ENCODE peak calls at places on chromosomes 16 and 17, in eight cellular contexts. C is AG04450, D is tibial artery, N is neural crest cell, L is body of pancreas, G is nephron progenitor cell, M is cardiac muscle cell, V is PC-3. H is an unnamed sample.

GRCh38 chr17:77842148-77842905 is 116.2 kb upstream of the TNRC6C start:
- DNase-seq in C (no peak), D (no peak), N (no peak), L (no peak), G (no peak), M (no peak), V (peak), H (no peak)

GRCh38 chr17:39231587-39232551 is 6.1 kb upstream of the STAC2 start:
- DNase-seq in C (no peak), D (no peak), N (peak), L (peak), G (peak), M (peak), V (peak), H (peak)

GRCh38 chr16:29742683-29743275 is 3.0 kb downstream of the C16orf54 start:
- DNase-seq in C (no peak), D (no peak), N (no peak), L (no peak), G (no peak), M (no peak), V (no peak), H (no peak)

GRCh38 chr16:63461248-63461841 is 1425.1 kb upstream of the CDH8 start:
- DNase-seq in C (no peak), D (no peak), N (peak), L (peak), G (peak), M (peak), V (peak), H (peak)

GRCh38 chr17:45225964-45226530 is 4.4 kb downstream of the FMNL1 start:
- DNase-seq in C (no peak), D (peak), N (no peak), L (peak), G (no peak), M (no peak), V (no peak), H (no peak)

GRCh38 chr16:3358884-3359283 is 3.2 kb downstream of the OR2C1 start:
- DNase-seq in C (no peak), D (no peak), N (no peak), L (no peak), G (no peak), M (no peak), V (no peak), H (no peak)

GRCh38 chr17:35968520-35969054 is 12.7 kb downstream of the CCL16 start:
- DNase-seq in C (no peak), D (no peak), N (no peak), L (no peak), G (no peak), M (no peak), V (no peak), H (no peak)

GRCh38 chr16:67697407-67697806 is 21.7 kb downstream of the GFOD2 start:
- DNase-seq in C (no peak), D (no peak), N (no peak), L (no peak), G (no peak), M (no peak), V (no peak), H (no peak)

GRCh38 chr17:50781167-50781566 is 13.8 kb upstream of the ANKRD40CL start:
- DNase-seq in C (no peak), D (no peak), N (no peak), L (no peak), G (no peak), M (no peak), V (no peak), H (no peak)

GRCh38 chr17:76273435-76273921 is 8.3 kb downstream of the UBALD2 start:
- DNase-seq in C (no peak), D (no peak), N (no peak), L (no peak), G (no peak), M (no peak), V (no peak), H (no peak)

GRCh38 chr16:86214326-86215232 is 295.7 kb upstream of the FOXF1 start:
- DNase-seq in C (no peak), D (no peak), N (no peak), L (peak), G (no peak), M (no peak), V (no peak), H (no peak)

GRCh38 chr16:19130852-19131808 is 17.4 kb downstream of the ITPRIPL2 start:
- DNase-seq in C (peak), D (peak), N (no peak), L (no peak), G (no peak), M (no peak), V (peak), H (peak)

GRCh38 chr17:81365601-81366585 is 29.4 kb upstream of the BAHCC1 start:
- DNase-seq in C (no peak), D (peak), N (no peak), L (peak), G (no peak), M (no peak), V (peak), H (no peak)

GRCh38 chr16:5709889-5710288 is 612.3 kb upstream of the EEF2KMT start:
- DNase-seq in C (no peak), D (no peak), N (peak), L (no peak), G (peak), M (peak), V (no peak), H (no peak)

GRCh38 chr17:57368637-57369336 is 112.5 kb downstream of the MSI2 start:
- DNase-seq in C (no peak), D (no peak), N (no peak), L (no peak), G (no peak), M (no peak), V (no peak), H (no peak)

GRCh38 chr16:19785081-19785480 is 67.0 kb downstream of the IQCK start:
- DNase-seq in C (no peak), D (no peak), N (no peak), L (no peak), G (no peak), M (no peak), V (no peak), H (no peak)

GRCh38 chr16:75341934-75342811 is 90.7 kb upstream of the BCAR1 start:
- DNase-seq in C (no peak), D (no peak), N (no peak), L (no peak), G (no peak), M (no peak), V (peak), H (peak)

GRCh38 chr17:27544350-27545131 is 86.4 kb upstream of the LGALS9 start:
- DNase-seq in C (no peak), D (no peak), N (no peak), L (no peak), G (no peak), M (no peak), V (no peak), H (no peak)

GRCh38 chr16:49717693-49718092 is 138.2 kb downstream of the ZNF423 start:
- DNase-seq in C (no peak), D (no peak), N (no peak), L (no peak), G (no peak), M (no peak), V (no peak), H (no peak)

GRCh38 chr17:78523939-78524655 is 53.1 kb downstream of the DNAH17 start:
- DNase-seq in C (no peak), D (no peak), N (no peak), L (no peak), G (no peak), M (no peak), V (peak), H (no peak)

GRCh38 chr17:42179911-42180410 is 981 bp downstream of the KCNH4 start:
- DNase-seq in C (no peak), D (no peak), N (peak), L (peak), G (peak), M (peak), V (no peak), H (no peak)

GRCh38 chr17:77594416-77595209 is 363.9 kb upstream of the TNRC6C start:
- DNase-seq in C (no peak), D (no peak), N (no peak), L (no peak), G (no peak), M (no peak), V (no peak), H (no peak)

GRCh38 chr17:10875411-10875810 is 37.5 kb upstream of the PIRT start:
- DNase-seq in C (no peak), D (no peak), N (peak), L (no peak), G (peak), M (peak), V (peak), H (no peak)

GRCh38 chr16:70540994-70541393 is 17.4 kb downstream of the SF3B3 start:
- DNase-seq in C (no peak), D (no peak), N (no peak), L (no peak), G (no peak), M (no peak), V (no peak), H (no peak)

GRCh38 chr16:65604771-65605170 is 482.9 kb upstream of the CDH11 start:
- DNase-seq in C (no peak), D (no peak), N (no peak), L (no peak), G (no peak), M (no peak), V (no peak), H (no peak)

GRCh38 chr16:56600398-56600999 is 7.9 kb upstream of the MT2A start:
- DNase-seq in C (no peak), D (peak), N (peak), L (peak), G (peak), M (peak), V (peak), H (peak)

DNA sequence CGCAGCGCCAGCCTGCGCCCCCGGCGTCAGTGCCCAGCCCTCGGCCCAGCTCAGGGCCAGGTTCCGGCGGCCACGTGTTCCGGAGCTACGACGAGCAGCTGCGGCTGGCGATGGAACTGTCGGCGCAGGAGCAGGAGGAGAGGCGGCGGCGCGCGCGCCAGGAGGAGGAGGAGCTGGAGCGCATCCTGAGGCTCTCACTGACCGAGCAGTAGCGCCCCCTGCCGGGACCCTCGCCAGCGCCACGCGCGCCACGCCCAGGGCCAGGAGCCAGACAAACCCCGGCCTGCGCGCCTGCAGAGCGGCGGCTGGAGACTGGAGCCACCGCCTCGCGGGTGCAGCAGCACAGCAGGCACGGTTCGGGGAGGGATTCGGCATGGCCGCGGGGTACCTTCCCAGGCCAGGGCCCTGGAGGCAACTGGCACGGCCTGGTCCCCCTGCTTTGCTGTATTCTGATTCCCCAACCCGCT is 9.3 kb downstream of the CORO6 start:
- DNase-seq in C (no peak), D (peak), N (peak), L (peak), G (peak), M (peak), V (no peak), H (no peak)
- TF ChIP-seq CTCF in C (peak), D (peak), N (peak), L (peak), G (peak), M (peak), V (no peak), H (peak)

GRCh38 chr17:55768946-55769624 is 18.2 kb downstream of the PCTP start:
- DNase-seq in C (no peak), D (no peak), N (no peak), L (no peak), G (no peak), M (no peak), V (no peak), H (peak)

GRCh38 chr17:55772086-55772485 is 21.2 kb downstream of the PCTP start:
- DNase-seq in C (no peak), D (no peak), N (no peak), L (no peak), G (no peak), M (no peak), V (no peak), H (no peak)

GRCh38 chr17:55773671-55774070 is 22.8 kb downstream of the PCTP start:
- DNase-seq in C (no peak), D (no peak), N (no peak), L (no peak), G (no peak), M (no peak), V (no peak), H (no peak)

GRCh38 chr17:55769625-55770000 is 18.8 kb downstream of the PCTP start:
- DNase-seq in C (peak), D (peak), N (no peak), L (no peak), G (no peak), M (no peak), V (peak), H (peak)

DNA sequence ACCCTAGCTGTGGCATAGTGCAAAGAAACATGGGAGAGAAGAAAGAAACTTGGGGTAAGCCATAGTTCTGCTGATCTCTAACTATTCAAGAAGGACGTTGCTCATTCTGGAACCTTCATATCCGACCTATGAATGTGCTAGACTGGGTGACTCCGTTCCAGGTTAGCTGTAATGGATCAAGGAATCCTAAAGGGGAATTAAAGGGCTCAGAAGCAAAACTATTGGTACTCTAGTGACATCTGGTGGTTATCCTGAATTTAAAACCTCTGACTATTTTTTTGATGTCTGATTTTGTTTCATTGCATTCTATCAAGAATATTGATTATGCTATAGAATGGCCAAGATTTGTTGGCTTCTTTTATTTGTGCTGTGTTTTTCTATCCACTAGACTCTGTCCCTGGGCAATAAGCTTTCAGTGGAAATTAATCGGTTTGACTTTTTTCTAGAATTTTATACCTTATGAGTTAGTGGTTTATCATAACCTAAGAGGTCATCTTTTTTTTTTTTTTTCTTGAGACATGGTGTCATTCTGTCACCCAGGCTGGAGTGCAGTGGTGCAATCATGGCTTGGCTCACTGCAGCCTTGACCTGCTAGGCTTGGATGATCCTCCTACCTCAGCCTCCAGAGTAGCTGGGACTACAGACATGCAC is 19.5 kb downstream of the PCTP start:
- DNase-seq in C (peak), D (no peak), N (no peak), L (no peak), G (peak), M (peak), V (peak), H (peak)
- TF ChIP-seq CTCF in C (peak), D (peak), N (peak), L (peak), G (peak), M (peak), V (peak), H (peak)

GRCh38 chr16:17116595-17117322 is 354.0 kb downstream of the XYLT1 start:
- DNase-seq in C (no peak), D (no peak), N (no peak), L (no peak), G (no peak), M (no peak), V (no peak), H (no peak)

GRCh38 chr16:17117906-17118577 is 352.7 kb downstream of the XYLT1 start:
- DNase-seq in C (no peak), D (no peak), N (no peak), L (no peak), G (no peak), M (no peak), V (no peak), H (no peak)
- TF ChIP-seq CTCF in C (no peak), D (no peak), N (no peak), L (no peak), G (no peak), M (no peak), V (no peak), H (no peak)

GRCh38 chr16:9008335-9009260 is 44.9 kb upstream of the USP7 start:
- DNase-seq in C (no peak), D (peak), N (peak), L (peak), G (peak), M (peak), V (peak), H (peak)
- TF ChIP-seq CTCF in C (peak), D (peak), N (peak), L (peak), G (peak), M (peak), V (peak), H (peak)

DNA sequence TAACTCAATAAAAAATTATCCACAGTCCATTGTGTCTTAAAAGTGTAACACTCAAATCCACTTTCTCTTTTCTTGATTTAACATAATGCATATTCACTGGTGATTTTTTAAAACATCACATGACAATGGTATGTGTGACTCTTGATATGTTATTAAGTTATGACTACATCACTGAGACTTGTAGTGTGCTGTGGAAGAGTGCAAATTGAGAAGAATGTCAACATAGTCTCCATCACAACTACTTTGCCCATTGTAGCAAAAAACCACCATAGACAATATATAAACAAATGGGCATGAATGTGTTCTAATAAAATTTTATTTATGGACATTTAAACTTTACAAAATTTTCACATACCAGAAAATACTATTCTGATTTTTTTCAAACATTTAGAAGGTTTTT is 380.7 kb upstream of the PMFBP1 start:
- DNase-seq in C (no peak), D (no peak), N (no peak), L (no peak), G (no peak), M (no peak), V (no peak), H (no peak)
- TF ChIP-seq CTCF in C (no peak), D (no peak), N (no peak), L (no peak), G (no peak), M (no peak), V (no peak), H (no peak)

GRCh38 chr16:17476414-17477259 is 5.9 kb upstream of the XYLT1 start:
- DNase-seq in C (peak), D (no peak), N (peak), L (peak), G (peak), M (peak), V (peak), H (peak)

GRCh38 chr16:17475104-17475503 is 4.3 kb upstream of the XYLT1 start:
- DNase-seq in C (no peak), D (no peak), N (no peak), L (no peak), G (no peak), M (no peak), V (no peak), H (no peak)

GRCh38 chr16:17474037-17474436 is 3.3 kb upstream of the XYLT1 start:
- DNase-seq in C (no peak), D (no peak), N (no peak), L (no peak), G (no peak), M (no peak), V (no peak), H (peak)

GRCh38 chr16:17471745-17472075 is 950 bp upstream of the XYLT1 start:
- DNase-seq in C (no peak), D (no peak), N (no peak), L (no peak), G (no peak), M (no peak), V (no peak), H (peak)

GRCh38 chr16:17474572-17474971 is 3.8 kb upstream of the XYLT1 start:
- DNase-seq in C (no peak), D (no peak), N (no peak), L (no peak), G (no peak), M (no peak), V (no peak), H (no peak)
- TF ChIP-seq CTCF in C (no peak), D (no peak), N (no peak), L (no peak), G (no peak), M (no peak), V (no peak), H (peak)

GRCh38 chr17:2366747-2367494 is 29.6 kb downstream of the SGSM2 start:
- DNase-seq in C (no peak), D (no peak), N (peak), L (no peak), G (peak), M (no peak), V (no peak), H (no peak)
- TF ChIP-seq CTCF in C (peak), D (no peak), N (peak), L (no peak), G (peak), M (peak), V (no peak), H (peak)

H was measured in HFFc6.